ENCODE peak calls at places on chromosomes 13 and 19, in eight cellular contexts. One of them, this sample, is unnamed.

GRCh38 chr13:51523082-51523518 is 61.2 kb upstream of the WDFY2 start:
- DNase-seq in SK-N-MC: no peak
- DNase-seq in left lung: peak
- DNase-seq in keratinocyte: no peak
- DNase-seq in AG04450: no peak
- DNase-seq in psoas muscle: no peak
- DNase-seq in naive thymus-derived CD4-positive, alpha-beta T cell: no peak
- DNase-seq in effector memory CD4-positive, alpha-beta T cell: no peak
- DNase-seq in this sample: peak

GRCh38 chr19:6062961-6063575 is 47.2 kb downstream of the RFX2 start:
- DNase-seq in SK-N-MC: no peak
- DNase-seq in left lung: no peak
- DNase-seq in keratinocyte: no peak
- DNase-seq in AG04450: no peak
- DNase-seq in psoas muscle: no peak
- DNase-seq in naive thymus-derived CD4-positive, alpha-beta T cell: no peak
- DNase-seq in effector memory CD4-positive, alpha-beta T cell: no peak
- DNase-seq in this sample: no peak

GRCh38 chr19:18978616-18979015 is 37.6 kb upstream of the HOMER3 start:
- DNase-seq in SK-N-MC: no peak
- DNase-seq in left lung: no peak
- DNase-seq in keratinocyte: no peak
- DNase-seq in AG04450: no peak
- DNase-seq in psoas muscle: no peak
- DNase-seq in naive thymus-derived CD4-positive, alpha-beta T cell: no peak
- DNase-seq in effector memory CD4-positive, alpha-beta T cell: no peak
- DNase-seq in this sample: no peak

GRCh38 chr19:28985201-28985600 is 227.8 kb downstream of the UQCRFS1 start:
- DNase-seq in SK-N-MC: no peak
- DNase-seq in left lung: no peak
- DNase-seq in keratinocyte: no peak
- DNase-seq in AG04450: no peak
- DNase-seq in psoas muscle: no peak
- DNase-seq in naive thymus-derived CD4-positive, alpha-beta T cell: no peak
- DNase-seq in effector memory CD4-positive, alpha-beta T cell: no peak
- DNase-seq in this sample: no peak

GRCh38 chr13:30850867-30851211 is 55.2 kb upstream of the MEDAG start:
- DNase-seq in SK-N-MC: no peak
- DNase-seq in left lung: no peak
- DNase-seq in keratinocyte: no peak
- DNase-seq in AG04450: no peak
- DNase-seq in psoas muscle: no peak
- DNase-seq in naive thymus-derived CD4-positive, alpha-beta T cell: no peak
- DNase-seq in effector memory CD4-positive, alpha-beta T cell: no peak
- DNase-seq in this sample: no peak

GRCh38 chr19:41325947-41326706 is 16.2 kb downstream of the CCDC97 start:
- DNase-seq in SK-N-MC: no peak
- DNase-seq in left lung: no peak
- DNase-seq in keratinocyte: no peak
- DNase-seq in AG04450: no peak
- DNase-seq in psoas muscle: no peak
- DNase-seq in naive thymus-derived CD4-positive, alpha-beta T cell: no peak
- DNase-seq in effector memory CD4-positive, alpha-beta T cell: no peak
- DNase-seq in this sample: no peak

GRCh38 chr19:863305-863620 is 3.8 kb downstream of the CFD start:
- DNase-seq in SK-N-MC: no peak
- DNase-seq in left lung: no peak
- DNase-seq in keratinocyte: no peak
- DNase-seq in AG04450: no peak
- DNase-seq in psoas muscle: no peak
- DNase-seq in naive thymus-derived CD4-positive, alpha-beta T cell: no peak
- DNase-seq in effector memory CD4-positive, alpha-beta T cell: no peak
- DNase-seq in this sample: no peak

GRCh38 chr13:94416454-94417080 is 62.9 kb downstream of the DCT start:
- DNase-seq in SK-N-MC: no peak
- DNase-seq in left lung: no peak
- DNase-seq in keratinocyte: no peak
- DNase-seq in AG04450: no peak
- DNase-seq in psoas muscle: no peak
- DNase-seq in naive thymus-derived CD4-positive, alpha-beta T cell: no peak
- DNase-seq in effector memory CD4-positive, alpha-beta T cell: no peak
- DNase-seq in this sample: no peak

GRCh38 chr13:72397265-72397664 is 330.2 kb downstream of the MZT1 start:
- DNase-seq in SK-N-MC: no peak
- DNase-seq in left lung: no peak
- DNase-seq in keratinocyte: no peak
- DNase-seq in AG04450: no peak
- DNase-seq in psoas muscle: no peak
- DNase-seq in naive thymus-derived CD4-positive, alpha-beta T cell: no peak
- DNase-seq in effector memory CD4-positive, alpha-beta T cell: no peak
- DNase-seq in this sample: no peak

GRCh38 chr13:91185294-91185863 is 162.1 kb upstream of the MIR17HG start:
- DNase-seq in SK-N-MC: no peak
- DNase-seq in left lung: no peak
- DNase-seq in keratinocyte: no peak
- DNase-seq in AG04450: no peak
- DNase-seq in psoas muscle: no peak
- DNase-seq in naive thymus-derived CD4-positive, alpha-beta T cell: no peak
- DNase-seq in effector memory CD4-positive, alpha-beta T cell: no peak
- DNase-seq in this sample: no peak

GRCh38 chr13:111626371-111627305 is 306.2 kb downstream of the TEX29 start:
- DNase-seq in SK-N-MC: no peak
- DNase-seq in left lung: no peak
- DNase-seq in keratinocyte: no peak
- DNase-seq in AG04450: no peak
- DNase-seq in psoas muscle: no peak
- DNase-seq in naive thymus-derived CD4-positive, alpha-beta T cell: no peak
- DNase-seq in effector memory CD4-positive, alpha-beta T cell: no peak
- DNase-seq in this sample: no peak

GRCh38 chr13:45258339-45258685 is 57.5 kb upstream of the KCTD4 start:
- DNase-seq in SK-N-MC: no peak
- DNase-seq in left lung: peak
- DNase-seq in keratinocyte: no peak
- DNase-seq in AG04450: no peak
- DNase-seq in psoas muscle: no peak
- DNase-seq in naive thymus-derived CD4-positive, alpha-beta T cell: no peak
- DNase-seq in effector memory CD4-positive, alpha-beta T cell: no peak
- DNase-seq in this sample: no peak

GRCh38 chr19:12954150-12954962 is 2.7 kb downstream of the GADD45GIP1 start:
- DNase-seq in SK-N-MC: no peak
- DNase-seq in left lung: no peak
- DNase-seq in keratinocyte: no peak
- DNase-seq in AG04450: no peak
- DNase-seq in psoas muscle: no peak
- DNase-seq in naive thymus-derived CD4-positive, alpha-beta T cell: no peak
- DNase-seq in effector memory CD4-positive, alpha-beta T cell: no peak
- DNase-seq in this sample: no peak

GRCh38 chr19:12956446-12957388 is at the start of gene GADD45GIP1:
- DNase-seq in SK-N-MC: no peak
- DNase-seq in left lung: peak
- DNase-seq in keratinocyte: no peak
- DNase-seq in AG04450: no peak
- DNase-seq in psoas muscle: peak
- DNase-seq in naive thymus-derived CD4-positive, alpha-beta T cell: peak
- DNase-seq in effector memory CD4-positive, alpha-beta T cell: peak
- DNase-seq in this sample: no peak

GRCh38 chr19:12953456-12954149 is 3.4 kb downstream of the GADD45GIP1 start:
- DNase-seq in SK-N-MC: no peak
- DNase-seq in left lung: no peak
- DNase-seq in keratinocyte: no peak
- DNase-seq in AG04450: no peak
- DNase-seq in psoas muscle: no peak
- DNase-seq in naive thymus-derived CD4-positive, alpha-beta T cell: no peak
- DNase-seq in effector memory CD4-positive, alpha-beta T cell: no peak
- DNase-seq in this sample: no peak

GRCh38 chr19:12952488-12953455 is 4.3 kb downstream of the GADD45GIP1 start:
- DNase-seq in SK-N-MC: no peak
- DNase-seq in left lung: no peak
- DNase-seq in keratinocyte: no peak
- DNase-seq in AG04450: no peak
- DNase-seq in psoas muscle: no peak
- DNase-seq in naive thymus-derived CD4-positive, alpha-beta T cell: no peak
- DNase-seq in effector memory CD4-positive, alpha-beta T cell: no peak
- DNase-seq in this sample: no peak

DNA sequence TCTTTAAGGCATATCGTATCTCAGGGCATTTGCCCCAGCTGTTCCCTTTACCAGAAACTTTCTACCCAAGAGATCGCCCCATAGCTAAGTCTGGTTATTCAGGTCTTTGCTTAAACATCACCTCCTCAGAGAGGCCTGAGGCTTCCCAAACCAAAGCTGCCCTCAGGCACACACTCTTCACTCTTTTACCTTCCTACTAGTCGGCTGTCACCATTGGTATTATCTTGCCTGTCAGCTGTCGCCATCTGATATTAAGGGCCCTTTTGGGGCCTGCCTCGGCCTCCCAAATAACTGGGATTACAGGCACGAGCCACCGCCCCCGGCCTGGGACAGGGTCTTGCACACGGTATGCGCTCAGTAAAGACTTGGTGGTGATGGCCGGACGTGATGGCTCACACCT is 1.0 kb downstream of the GADD45GIP1 start:
- DNase-seq in SK-N-MC: no peak
- DNase-seq in left lung: no peak
- DNase-seq in keratinocyte: no peak
- DNase-seq in AG04450: no peak
- DNase-seq in psoas muscle: no peak
- DNase-seq in naive thymus-derived CD4-positive, alpha-beta T cell: no peak
- DNase-seq in effector memory CD4-positive, alpha-beta T cell: no peak
- DNase-seq in this sample: no peak
- H3K27ac ChIP-seq in SK-N-MC: peak
- H3K27ac ChIP-seq in left lung: peak
- H3K27ac ChIP-seq in keratinocyte: peak
- H3K27ac ChIP-seq in AG04450: peak
- H3K27ac ChIP-seq in psoas muscle: peak
- H3K27ac ChIP-seq in naive thymus-derived CD4-positive, alpha-beta T cell: peak
- H3K27ac ChIP-seq in effector memory CD4-positive, alpha-beta T cell: peak
- H3K27ac ChIP-seq in this sample: peak

DNA sequence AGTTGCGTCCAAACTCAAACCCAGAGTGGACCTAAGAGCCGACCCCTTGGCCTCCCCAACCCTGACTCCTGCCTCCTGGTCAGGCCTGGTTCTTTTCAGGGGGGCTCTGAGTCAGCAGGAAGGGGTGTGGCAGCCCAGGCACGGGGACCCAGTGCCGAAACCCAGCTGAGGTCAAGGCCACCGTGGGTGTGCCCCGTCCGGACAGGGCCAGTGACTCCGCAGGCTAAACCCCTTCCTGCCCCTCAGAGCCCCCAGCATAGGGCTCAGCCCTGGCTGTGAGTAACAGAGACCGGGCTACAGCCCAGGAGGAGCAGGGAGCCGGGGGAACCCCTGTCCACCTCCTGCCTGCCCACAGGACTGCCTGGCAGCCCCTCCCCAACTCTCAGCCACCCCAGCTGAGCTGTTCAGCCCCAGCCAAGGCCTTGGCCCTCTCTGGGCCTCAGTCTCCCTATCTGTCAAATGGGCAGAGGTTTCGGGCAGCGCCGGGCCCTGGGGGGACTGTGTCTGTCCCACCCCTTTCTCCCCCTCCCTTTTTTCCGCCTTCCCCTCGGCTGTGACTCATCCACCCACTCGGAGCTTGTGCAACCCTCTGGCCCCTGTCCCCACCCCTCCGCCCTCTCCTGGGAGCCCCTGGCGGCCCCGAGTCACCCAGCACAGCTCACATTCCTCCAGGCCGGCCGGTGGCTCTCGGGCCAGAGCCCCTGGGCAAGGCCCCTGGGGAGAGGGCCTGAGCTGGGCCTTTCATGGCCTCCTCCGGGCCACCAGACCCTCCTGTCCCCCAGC is 8.6 kb downstream of the ZBTB7A start:
- DNase-seq in SK-N-MC: no peak
- DNase-seq in left lung: peak
- DNase-seq in keratinocyte: no peak
- DNase-seq in AG04450: peak
- DNase-seq in psoas muscle: peak
- DNase-seq in naive thymus-derived CD4-positive, alpha-beta T cell: no peak
- DNase-seq in effector memory CD4-positive, alpha-beta T cell: no peak
- DNase-seq in this sample: no peak
- H3K27ac ChIP-seq in SK-N-MC: no peak
- H3K27ac ChIP-seq in left lung: peak
- H3K27ac ChIP-seq in keratinocyte: peak
- H3K27ac ChIP-seq in AG04450: peak
- H3K27ac ChIP-seq in psoas muscle: peak
- H3K27ac ChIP-seq in naive thymus-derived CD4-positive, alpha-beta T cell: no peak
- H3K27ac ChIP-seq in effector memory CD4-positive, alpha-beta T cell: peak
- H3K27ac ChIP-seq in this sample: peak

DNA sequence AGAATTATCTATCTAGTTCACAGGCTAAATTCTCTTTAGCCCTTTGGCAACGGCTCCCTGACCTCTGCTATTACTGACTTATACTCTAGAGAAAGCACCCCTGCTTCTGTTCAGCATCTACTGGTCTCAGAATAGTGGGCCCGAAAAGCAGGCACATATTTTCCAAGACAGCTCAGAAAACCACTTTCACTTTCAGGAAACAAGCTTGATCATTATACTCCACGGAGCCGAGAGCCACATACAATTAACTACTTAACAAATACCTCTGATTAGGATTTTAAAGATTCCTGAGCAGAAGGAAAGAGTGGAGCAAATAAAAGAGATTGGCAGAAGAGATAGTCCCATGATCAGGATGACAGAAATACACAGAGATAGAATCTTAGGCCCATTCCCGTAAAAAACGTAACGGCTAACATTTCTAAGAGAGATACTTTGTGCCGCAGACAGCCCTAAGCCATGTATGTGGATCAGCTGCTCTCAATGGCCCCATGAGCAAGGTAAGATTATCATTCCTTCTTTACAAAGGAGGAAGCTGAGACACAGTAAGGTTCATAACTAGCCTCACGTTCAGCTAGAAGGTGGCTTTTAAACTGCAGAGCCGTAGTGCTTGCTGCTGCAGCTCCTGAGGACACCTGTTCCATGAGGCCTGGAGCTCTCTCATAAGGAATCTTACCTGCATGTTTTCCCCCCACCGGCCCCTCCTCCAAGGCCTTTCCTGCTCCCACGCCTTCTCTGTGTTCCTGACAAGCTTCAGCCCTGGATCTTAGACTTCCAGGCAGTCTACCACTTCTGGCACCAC is 227.2 kb downstream of the FOXO1 start:
- DNase-seq in SK-N-MC: no peak
- DNase-seq in left lung: no peak
- DNase-seq in keratinocyte: no peak
- DNase-seq in AG04450: no peak
- DNase-seq in psoas muscle: no peak
- DNase-seq in naive thymus-derived CD4-positive, alpha-beta T cell: no peak
- DNase-seq in effector memory CD4-positive, alpha-beta T cell: no peak
- DNase-seq in this sample: no peak
- H3K27ac ChIP-seq in SK-N-MC: no peak
- H3K27ac ChIP-seq in left lung: peak
- H3K27ac ChIP-seq in keratinocyte: no peak
- H3K27ac ChIP-seq in AG04450: no peak
- H3K27ac ChIP-seq in psoas muscle: peak
- H3K27ac ChIP-seq in naive thymus-derived CD4-positive, alpha-beta T cell: peak
- H3K27ac ChIP-seq in effector memory CD4-positive, alpha-beta T cell: no peak
- H3K27ac ChIP-seq in this sample: no peak

DNA sequence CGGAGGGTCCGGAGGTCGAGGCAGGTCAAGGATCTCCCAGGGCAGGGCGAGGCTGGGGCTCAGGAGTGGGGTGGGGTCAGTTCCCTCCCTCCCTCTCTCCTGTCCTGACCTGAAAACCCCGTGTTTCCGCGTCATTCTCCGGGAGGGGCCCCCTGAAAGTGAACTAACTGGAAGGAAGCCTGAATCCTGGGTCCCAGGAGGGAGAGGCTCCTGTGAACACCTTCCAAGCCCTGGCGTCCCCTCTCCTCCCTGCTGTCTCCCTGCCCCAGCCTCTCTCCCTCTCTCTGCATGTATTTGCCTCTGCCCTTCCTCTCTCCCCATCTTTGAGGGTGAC is 741 bp upstream of the CADM4 start:
- DNase-seq in SK-N-MC: no peak
- DNase-seq in left lung: no peak
- DNase-seq in keratinocyte: no peak
- DNase-seq in AG04450: no peak
- DNase-seq in psoas muscle: no peak
- DNase-seq in naive thymus-derived CD4-positive, alpha-beta T cell: no peak
- DNase-seq in effector memory CD4-positive, alpha-beta T cell: no peak
- DNase-seq in this sample: no peak
- H3K27ac ChIP-seq in SK-N-MC: no peak
- H3K27ac ChIP-seq in left lung: no peak
- H3K27ac ChIP-seq in keratinocyte: no peak
- H3K27ac ChIP-seq in AG04450: no peak
- H3K27ac ChIP-seq in psoas muscle: no peak
- H3K27ac ChIP-seq in naive thymus-derived CD4-positive, alpha-beta T cell: no peak
- H3K27ac ChIP-seq in effector memory CD4-positive, alpha-beta T cell: no peak
- H3K27ac ChIP-seq in this sample: no peak